ENCODE peak calls at places on chromosomes 11 and 22, in four cellular contexts. V is stimulated activated CD8-positive, alpha-beta memory T cell treated with anti-CD3 and anti-CD28 coated beads, Interleukin-12 subunit alpha, Interleukin-12 subunit beta, amount 100 ng/mL, for 1 hour; O is CD4-positive, alpha-beta T cell; W is foreskin keratinocyte. E is an unnamed sample.

GRCh38 chr11:561148-562003 is 606 bp downstream of the RASSF7 start:
- DNase-seq in V (no peak), O (no peak), W (no peak), E (no peak)

GRCh38 chr22:35664955-35665577 is 16.8 kb downstream of the APOL6 start:
- DNase-seq in O (no peak), V (no peak), W (no peak), E (no peak)

GRCh38 chr11:73350908-73351636 is 25.1 kb upstream of the RELT start:
- DNase-seq in W (no peak), V (peak; percentile 39), O (peak; percentile 51), E (peak; percentile 69)

GRCh38 chr22:45997077-45997774 is 20.3 kb upstream of the WNT7B start:
- DNase-seq in O (no peak), W (no peak), V (no peak), E (no peak)

GRCh38 chr11:76787911-76788596 is 4.9 kb downstream of the TSKU start:
- DNase-seq in V (no peak), W (peak; percentile 57), O (no peak), E (no peak)

GRCh38 chr22:49303781-49304461 is 523.8 kb downstream of the BRD1 start:
- DNase-seq in V (no peak), O (no peak), W (no peak), E (no peak)

GRCh38 chr11:72787262-72788104 is 6.4 kb downstream of the STARD10 start:
- DNase-seq in V (no peak), O (no peak), W (no peak), E (peak; percentile 41)

GRCh38 chr11:47375546-47376085 is 2.7 kb downstream of the SPI1 start:
- DNase-seq in V (no peak), W (no peak), O (no peak), E (no peak)

GRCh38 chr11:6845383-6845782 is at the start of gene OR10A5:
- DNase-seq in W (no peak), V (no peak), O (no peak), E (no peak)

GRCh38 chr11:128476729-128477128 is 110.6 kb downstream of the ETS1 start:
- DNase-seq in W (no peak), V (peak; percentile 64), O (peak; percentile 70), E (no peak)

GRCh38 chr11:84993386-84993785 is 633.8 kb downstream of the DLG2 start:
- DNase-seq in V (no peak), O (no peak), W (no peak), E (no peak)

GRCh38 chr11:78536933-78537332 is 37.7 kb downstream of the NARS2 start:
- DNase-seq in V (no peak), O (no peak), W (no peak), E (no peak)

GRCh38 chr11:33257160-33257896 is at the start of gene HIPK3:
- DNase-seq in W (peak; percentile 23), O (peak; percentile 78), V (peak; percentile 49), E (peak; percentile 84)

GRCh38 chr11:62337682-62338181 is 484 bp downstream of the ASRGL1 start:
- DNase-seq in O (no peak), W (no peak), V (no peak), E (peak; percentile 10)

GRCh38 chr11:44989831-44990566 is 39.3 kb upstream of the TP53I11 start:
- DNase-seq in O (no peak), V (no peak), W (no peak), E (no peak)

GRCh38 chr22:22689621-22690345 is 45.4 kb downstream of the GGTLC2 start:
- DNase-seq in W (no peak), O (no peak), V (no peak), E (no peak)

GRCh38 chr11:64854157-64854533 is 9.7 kb upstream of the CDC42BPG start:
- DNase-seq in W (no peak), O (no peak), V (no peak), E (no peak)

GRCh38 chr22:27199354-27199753 is 542.0 kb downstream of the MIAT start:
- DNase-seq in W (no peak), V (no peak), O (no peak), E (no peak)

GRCh38 chr11:120647681-120648080 is 136.1 kb downstream of the GRIK4 start:
- DNase-seq in W (no peak), O (no peak), V (no peak), E (no peak)

GRCh38 chr11:100151944-100152343 is 535.1 kb upstream of the ARHGAP42 start:
- DNase-seq in W (no peak), V (no peak), O (no peak), E (no peak)

GRCh38 chr11:20035701-20036601 is 124.3 kb downstream of the DBX1 start:
- DNase-seq in W (peak; percentile 94), O (no peak), V (no peak), E (no peak)

GRCh38 chr11:4551346-4551979 is 6.5 kb downstream of the OR52M1 start:
- DNase-seq in W (no peak), V (no peak), O (no peak), E (no peak)

GRCh38 chr11:73395297-73396208 is 19.4 kb downstream of the RELT start:
- DNase-seq in O (no peak), W (no peak), V (no peak), E (no peak)

GRCh38 chr11:44811841-44812448 is 85.2 kb downstream of the TSPAN18 start:
- DNase-seq in O (no peak), V (no peak), W (no peak), E (no peak)

GRCh38 chr11:134445601-134446325 is 33.7 kb upstream of the B3GAT1 start:
- DNase-seq in V (no peak), W (no peak), O (no peak), E (no peak)